ENCODE peak calls at places on chromosomes 11 and 22, in eight cellular contexts. One of them, this sample, is unnamed.

GRCh38 chr22:26579331-26579886 is 10.5 kb downstream of the TPST2 start:
- DNase-seq in colonic mucosa: peak
- DNase-seq in left ventricle myocardium inferior: no peak
- DNase-seq in A549: no peak
- DNase-seq in substantia nigra: no peak
- DNase-seq in ovary: no peak
- DNase-seq in CD8-positive, alpha-beta T cell: no peak
- DNase-seq in IMR-90: no peak
- DNase-seq in this sample: no peak

GRCh38 chr11:3181722-3182461 is 16.8 kb upstream of the OSBPL5 start:
- DNase-seq in colonic mucosa: no peak
- DNase-seq in left ventricle myocardium inferior: no peak
- DNase-seq in A549: no peak
- DNase-seq in substantia nigra: no peak
- DNase-seq in ovary: no peak
- DNase-seq in CD8-positive, alpha-beta T cell: no peak
- DNase-seq in IMR-90: no peak
- DNase-seq in this sample: peak

GRCh38 chr11:13963949-13964770 is 1.6 kb downstream of the SPON1 start:
- DNase-seq in colonic mucosa: peak
- DNase-seq in left ventricle myocardium inferior: peak
- DNase-seq in A549: no peak
- DNase-seq in substantia nigra: no peak
- DNase-seq in ovary: no peak
- DNase-seq in CD8-positive, alpha-beta T cell: no peak
- DNase-seq in IMR-90: no peak
- DNase-seq in this sample: no peak

GRCh38 chr22:42685941-42686666 is 34.6 kb downstream of the A4GALT start:
- DNase-seq in colonic mucosa: peak
- DNase-seq in left ventricle myocardium inferior: peak
- DNase-seq in A549: no peak
- DNase-seq in substantia nigra: no peak
- DNase-seq in ovary: peak
- DNase-seq in CD8-positive, alpha-beta T cell: no peak
- DNase-seq in IMR-90: no peak
- DNase-seq in this sample: peak

GRCh38 chr11:58060939-58061672 is 30.4 kb downstream of the OR6Q1 start:
- DNase-seq in colonic mucosa: no peak
- DNase-seq in left ventricle myocardium inferior: no peak
- DNase-seq in A549: peak
- DNase-seq in substantia nigra: no peak
- DNase-seq in ovary: no peak
- DNase-seq in CD8-positive, alpha-beta T cell: no peak
- DNase-seq in IMR-90: peak
- DNase-seq in this sample: no peak

GRCh38 chr11:115576606-115577005 is 72.4 kb upstream of the CADM1 start:
- DNase-seq in colonic mucosa: no peak
- DNase-seq in left ventricle myocardium inferior: no peak
- DNase-seq in A549: no peak
- DNase-seq in substantia nigra: no peak
- DNase-seq in ovary: no peak
- DNase-seq in CD8-positive, alpha-beta T cell: no peak
- DNase-seq in IMR-90: no peak
- DNase-seq in this sample: no peak

GRCh38 chr11:126393143-126393542 is 37.7 kb downstream of the ST3GAL4 start:
- DNase-seq in colonic mucosa: no peak
- DNase-seq in left ventricle myocardium inferior: no peak
- DNase-seq in A549: no peak
- DNase-seq in substantia nigra: no peak
- DNase-seq in ovary: no peak
- DNase-seq in CD8-positive, alpha-beta T cell: no peak
- DNase-seq in IMR-90: no peak
- DNase-seq in this sample: no peak

GRCh38 chr22:17777005-17777716 is 2.9 kb upstream of the BID start:
- DNase-seq in colonic mucosa: no peak
- DNase-seq in left ventricle myocardium inferior: no peak
- DNase-seq in A549: no peak
- DNase-seq in substantia nigra: no peak
- DNase-seq in ovary: no peak
- DNase-seq in CD8-positive, alpha-beta T cell: peak
- DNase-seq in IMR-90: no peak
- DNase-seq in this sample: no peak

GRCh38 chr11:124837491-124837856 is 27.8 kb upstream of the ROBO3 start:
- DNase-seq in colonic mucosa: peak
- DNase-seq in left ventricle myocardium inferior: no peak
- DNase-seq in A549: peak
- DNase-seq in substantia nigra: peak
- DNase-seq in ovary: no peak
- DNase-seq in CD8-positive, alpha-beta T cell: no peak
- DNase-seq in IMR-90: peak
- DNase-seq in this sample: no peak

GRCh38 chr11:2477254-2477653 is 32.4 kb downstream of the KCNQ1 start:
- DNase-seq in colonic mucosa: no peak
- DNase-seq in left ventricle myocardium inferior: no peak
- DNase-seq in A549: no peak
- DNase-seq in substantia nigra: no peak
- DNase-seq in ovary: no peak
- DNase-seq in CD8-positive, alpha-beta T cell: no peak
- DNase-seq in IMR-90: no peak
- DNase-seq in this sample: no peak

GRCh38 chr11:133530501-133530835 is 1.8 kb downstream of the OPCML start:
- DNase-seq in colonic mucosa: no peak
- DNase-seq in left ventricle myocardium inferior: no peak
- DNase-seq in A549: no peak
- DNase-seq in substantia nigra: no peak
- DNase-seq in ovary: no peak
- DNase-seq in CD8-positive, alpha-beta T cell: no peak
- DNase-seq in IMR-90: no peak
- DNase-seq in this sample: no peak

GRCh38 chr22:35930933-35931332 is 97.7 kb downstream of the RBFOX2 start:
- DNase-seq in colonic mucosa: no peak
- DNase-seq in left ventricle myocardium inferior: no peak
- DNase-seq in A549: peak
- DNase-seq in substantia nigra: no peak
- DNase-seq in ovary: no peak
- DNase-seq in CD8-positive, alpha-beta T cell: no peak
- DNase-seq in IMR-90: peak
- DNase-seq in this sample: no peak

GRCh38 chr22:49010086-49010863 is 817.4 kb downstream of the BRD1 start:
- DNase-seq in colonic mucosa: peak
- DNase-seq in left ventricle myocardium inferior: no peak
- DNase-seq in A549: no peak
- DNase-seq in substantia nigra: no peak
- DNase-seq in ovary: no peak
- DNase-seq in CD8-positive, alpha-beta T cell: no peak
- DNase-seq in IMR-90: no peak
- DNase-seq in this sample: no peak

GRCh38 chr11:126585388-126586302 is 230.2 kb downstream of the ST3GAL4 start:
- DNase-seq in colonic mucosa: peak
- DNase-seq in left ventricle myocardium inferior: peak
- DNase-seq in A549: peak
- DNase-seq in substantia nigra: no peak
- DNase-seq in ovary: peak
- DNase-seq in CD8-positive, alpha-beta T cell: no peak
- DNase-seq in IMR-90: peak
- DNase-seq in this sample: peak

GRCh38 chr11:3205261-3206127 is 13.1 kb downstream of the MRGPRG start:
- DNase-seq in colonic mucosa: no peak
- DNase-seq in left ventricle myocardium inferior: peak
- DNase-seq in A549: no peak
- DNase-seq in substantia nigra: no peak
- DNase-seq in ovary: no peak
- DNase-seq in CD8-positive, alpha-beta T cell: no peak
- DNase-seq in IMR-90: no peak
- DNase-seq in this sample: peak

GRCh38 chr11:112159098-112159761 is 4.7 kb downstream of the IL18 start:
- DNase-seq in colonic mucosa: no peak
- DNase-seq in left ventricle myocardium inferior: no peak
- DNase-seq in A549: no peak
- DNase-seq in substantia nigra: no peak
- DNase-seq in ovary: no peak
- DNase-seq in CD8-positive, alpha-beta T cell: no peak
- DNase-seq in IMR-90: no peak
- DNase-seq in this sample: no peak

DNA sequence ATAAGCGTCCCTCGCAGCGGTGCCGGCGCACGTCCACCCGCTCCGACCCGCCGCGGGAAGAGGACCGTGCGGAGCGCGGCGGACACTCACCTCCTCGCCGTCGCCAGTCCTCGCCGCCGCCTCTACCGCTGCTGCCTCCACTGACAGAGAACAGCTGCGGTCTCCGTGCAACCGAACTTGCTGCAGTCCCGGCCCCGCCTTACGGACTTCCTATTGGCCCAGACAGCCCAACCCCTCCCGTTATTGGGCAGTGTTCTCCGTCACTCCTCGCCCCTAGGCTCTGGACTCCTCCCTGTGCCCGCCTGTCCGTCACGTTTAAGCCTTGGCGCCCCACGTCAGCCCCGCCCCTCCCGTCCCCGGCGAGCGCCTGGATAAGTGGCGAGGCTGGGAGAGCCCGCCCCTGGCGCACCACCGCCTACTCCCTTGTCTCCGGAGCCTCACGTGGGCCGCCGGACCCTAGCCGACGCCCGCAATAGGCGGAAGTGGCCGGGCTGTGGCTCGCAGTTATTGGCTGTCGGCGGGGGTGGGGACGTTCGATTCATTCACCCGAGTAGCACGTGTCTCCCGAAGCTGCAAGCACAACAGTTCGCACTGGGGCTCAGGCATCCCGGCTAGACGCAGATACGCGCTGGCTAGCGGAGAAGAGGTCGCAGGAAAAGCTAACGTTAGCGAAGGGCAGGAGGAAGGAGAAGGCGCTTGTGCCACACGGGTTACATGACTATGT is at the start of gene PC:
- DNase-seq in colonic mucosa: peak
- DNase-seq in left ventricle myocardium inferior: peak
- DNase-seq in A549: peak
- DNase-seq in substantia nigra: peak
- DNase-seq in ovary: peak
- DNase-seq in CD8-positive, alpha-beta T cell: peak
- DNase-seq in IMR-90: peak
- DNase-seq in this sample: peak
- H3K27ac ChIP-seq in colonic mucosa: peak
- H3K27ac ChIP-seq in left ventricle myocardium inferior: peak
- H3K27ac ChIP-seq in A549: peak
- H3K27ac ChIP-seq in substantia nigra: peak
- H3K27ac ChIP-seq in ovary: no peak
- H3K27ac ChIP-seq in CD8-positive, alpha-beta T cell: peak
- H3K27ac ChIP-seq in IMR-90: peak
- H3K27ac ChIP-seq in this sample: peak

GRCh38 chr22:22397292-22397870 is 111.2 kb downstream of the ZNF280B start:
- DNase-seq in colonic mucosa: no peak
- DNase-seq in left ventricle myocardium inferior: peak
- DNase-seq in A549: peak
- DNase-seq in substantia nigra: no peak
- DNase-seq in ovary: no peak
- DNase-seq in CD8-positive, alpha-beta T cell: no peak
- DNase-seq in IMR-90: no peak
- DNase-seq in this sample: no peak
- H3K27ac ChIP-seq in colonic mucosa: no peak
- H3K27ac ChIP-seq in left ventricle myocardium inferior: peak
- H3K27ac ChIP-seq in A549: peak
- H3K27ac ChIP-seq in substantia nigra: peak
- H3K27ac ChIP-seq in ovary: no peak
- H3K27ac ChIP-seq in CD8-positive, alpha-beta T cell: no peak
- H3K27ac ChIP-seq in IMR-90: no peak
- H3K27ac ChIP-seq in this sample: no peak

DNA sequence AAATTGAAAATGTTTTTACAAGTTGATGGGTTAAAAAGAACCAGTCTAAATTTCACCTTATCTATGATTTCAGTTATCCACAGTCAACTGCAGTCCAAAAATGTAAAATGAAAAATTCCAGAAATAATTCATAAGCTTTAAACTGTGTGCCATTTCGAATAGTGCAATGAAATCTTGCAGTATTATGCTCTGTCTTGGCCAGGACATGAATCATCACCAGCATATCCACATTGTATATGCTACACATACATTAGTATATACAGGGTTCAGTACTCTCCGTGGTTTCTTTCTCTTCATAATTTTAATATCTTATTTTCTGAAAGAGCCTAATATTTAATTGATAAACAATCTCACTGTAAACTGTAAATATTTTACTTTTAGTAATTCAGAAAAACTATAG is 45.9 kb downstream of the ARHGAP32 start:
- DNase-seq in colonic mucosa: no peak
- DNase-seq in left ventricle myocardium inferior: no peak
- DNase-seq in A549: no peak
- DNase-seq in substantia nigra: no peak
- DNase-seq in ovary: no peak
- DNase-seq in CD8-positive, alpha-beta T cell: no peak
- DNase-seq in IMR-90: peak
- DNase-seq in this sample: no peak
- H3K27ac ChIP-seq in colonic mucosa: no peak
- H3K27ac ChIP-seq in left ventricle myocardium inferior: no peak
- H3K27ac ChIP-seq in A549: no peak
- H3K27ac ChIP-seq in substantia nigra: no peak
- H3K27ac ChIP-seq in ovary: no peak
- H3K27ac ChIP-seq in CD8-positive, alpha-beta T cell: no peak
- H3K27ac ChIP-seq in IMR-90: no peak
- H3K27ac ChIP-seq in this sample: no peak

GRCh38 chr22:38773363-38773946 is 17.7 kb upstream of the SUN2 start:
- DNase-seq in colonic mucosa: no peak
- DNase-seq in left ventricle myocardium inferior: no peak
- DNase-seq in A549: no peak
- DNase-seq in substantia nigra: no peak
- DNase-seq in ovary: no peak
- DNase-seq in CD8-positive, alpha-beta T cell: no peak
- DNase-seq in IMR-90: no peak
- DNase-seq in this sample: no peak

GRCh38 chr22:38777087-38777671 is 16.8 kb downstream of the DNAL4 start:
- DNase-seq in colonic mucosa: no peak
- DNase-seq in left ventricle myocardium inferior: no peak
- DNase-seq in A549: no peak
- DNase-seq in substantia nigra: no peak
- DNase-seq in ovary: no peak
- DNase-seq in CD8-positive, alpha-beta T cell: no peak
- DNase-seq in IMR-90: no peak
- DNase-seq in this sample: no peak

GRCh38 chr22:38776086-38776485 is 17.9 kb downstream of the DNAL4 start:
- DNase-seq in colonic mucosa: no peak
- DNase-seq in left ventricle myocardium inferior: no peak
- DNase-seq in A549: no peak
- DNase-seq in substantia nigra: no peak
- DNase-seq in ovary: no peak
- DNase-seq in CD8-positive, alpha-beta T cell: no peak
- DNase-seq in IMR-90: no peak
- DNase-seq in this sample: no peak

GRCh38 chr22:38774496-38775166 is 18.8 kb upstream of the SUN2 start:
- DNase-seq in colonic mucosa: no peak
- DNase-seq in left ventricle myocardium inferior: no peak
- DNase-seq in A549: no peak
- DNase-seq in substantia nigra: no peak
- DNase-seq in ovary: no peak
- DNase-seq in CD8-positive, alpha-beta T cell: no peak
- DNase-seq in IMR-90: no peak
- DNase-seq in this sample: no peak

DNA sequence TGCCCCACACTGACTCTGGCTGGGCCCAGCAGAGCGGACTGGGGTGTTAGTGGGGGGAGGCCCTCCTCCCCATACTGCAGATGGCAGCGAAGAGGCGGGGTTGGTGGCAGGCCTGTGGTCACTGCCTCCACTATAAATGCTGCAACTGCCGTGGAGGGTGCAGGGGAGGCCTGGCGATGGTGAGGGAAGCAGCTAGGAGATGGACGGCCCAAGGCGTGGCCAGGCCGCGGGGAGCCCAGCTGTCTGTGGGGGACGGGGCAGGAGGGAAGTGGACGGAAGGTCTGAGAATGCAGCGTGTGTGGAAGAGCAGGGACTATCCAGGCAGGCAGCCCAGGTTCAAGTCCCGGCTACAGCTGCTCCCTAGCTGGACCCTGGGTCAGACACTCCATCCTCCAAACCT is 18.3 kb downstream of the DNAL4 start:
- DNase-seq in colonic mucosa: no peak
- DNase-seq in left ventricle myocardium inferior: no peak
- DNase-seq in A549: no peak
- DNase-seq in substantia nigra: no peak
- DNase-seq in ovary: no peak
- DNase-seq in CD8-positive, alpha-beta T cell: no peak
- DNase-seq in IMR-90: no peak
- DNase-seq in this sample: no peak
- H3K27ac ChIP-seq in colonic mucosa: no peak
- H3K27ac ChIP-seq in left ventricle myocardium inferior: no peak
- H3K27ac ChIP-seq in A549: peak
- H3K27ac ChIP-seq in substantia nigra: no peak
- H3K27ac ChIP-seq in ovary: no peak
- H3K27ac ChIP-seq in CD8-positive, alpha-beta T cell: no peak
- H3K27ac ChIP-seq in IMR-90: no peak
- H3K27ac ChIP-seq in this sample: no peak

This sample was measured in psoas muscle.